ENCODE peak calls at places on chromosome 3, in five cellular contexts. L, I, X, U and P are unnamed samples.
A peak's percentile ranks its signal among the peaks of the same experiment; 100 is the strongest.

GRCh38 chr3:164351126-164351525 is 727.2 kb downstream of the SI start:
- DNase-seq in L (no peak), I (no peak), X (no peak), U (no peak), P (no peak)

GRCh38 chr3:185024406-185024805 is 128.5 kb downstream of the C3orf70 start:
- DNase-seq in L (no peak), I (no peak), X (no peak), U (no peak), P (no peak)

GRCh38 chr3:123102826-123103225 is 36.0 kb downstream of the PDIA5 start:
- DNase-seq in L (no peak), I (no peak), X (no peak), U (no peak), P (no peak)

GRCh38 chr3:74106882-74107281 is 482.1 kb upstream of the PDZRN3 start:
- DNase-seq in L (no peak), I (no peak), X (no peak), U (no peak), P (peak; percentile 47)

GRCh38 chr3:71066356-71066755 is 517.2 kb downstream of the FOXP1 start:
- DNase-seq in L (no peak), I (peak; percentile 55), X (no peak), U (no peak), P (no peak)

GRCh38 chr3:131233900-131234667 is 147.5 kb upstream of the NUDT16 start:
- DNase-seq in L (no peak), I (no peak), X (no peak), U (no peak), P (no peak)

GRCh38 chr3:146187334-146187950 is 26.5 kb upstream of the PLOD2 start:
- DNase-seq in L (no peak), I (peak; percentile 60), X (no peak), U (peak; percentile 63), P (peak; percentile 69)

GRCh38 chr3:147651107-147651506 is 241.9 kb downstream of the ZIC1 start:
- DNase-seq in L (peak; percentile 69), I (no peak), X (peak; percentile 15), U (peak; percentile 48), P (peak; percentile 36)

GRCh38 chr3:17136251-17136721 is 251.5 kb downstream of the PLCL2 start:
- DNase-seq in L (no peak), I (no peak), X (peak; percentile 56), U (no peak), P (no peak)

GRCh38 chr3:190617185-190617584 is 103.3 kb downstream of the IL1RAP start:
- DNase-seq in L (no peak), I (peak; percentile 57), X (no peak), U (no peak), P (no peak)

GRCh38 chr3:12440927-12441326 is 43.4 kb upstream of the TSEN2 start:
- DNase-seq in L (no peak), I (no peak), X (peak; percentile 75), U (peak; percentile 93), P (peak; percentile 59)

GRCh38 chr3:126121074-126121473 is 37.1 kb upstream of the SLC41A3 start:
- DNase-seq in L (no peak), I (no peak), X (no peak), U (no peak), P (no peak)

GRCh38 chr3:52532517-52532837 is 1.2 kb downstream of the NT5DC2 start:
- DNase-seq in L (no peak), I (no peak), X (no peak), U (peak; percentile 40), P (peak; percentile 63)

GRCh38 chr3:13461169-13462124 is 18.7 kb upstream of the HDAC11 start:
- DNase-seq in L (no peak), I (peak; percentile 96), X (peak; percentile 37), U (peak; percentile 49), P (peak; percentile 70)

GRCh38 chr3:87246662-87247061 is 19.6 kb downstream of the CHMP2B start:
- DNase-seq in L (no peak), I (no peak), X (no peak), U (peak; percentile 5), P (no peak)

GRCh38 chr3:46017720-46018119 is 9.6 kb downstream of the XCR1 start:
- DNase-seq in L (no peak), I (no peak), X (no peak), U (peak; percentile 56), P (peak; percentile 39)

GRCh38 chr3:10445561-10445960 is 59.8 kb downstream of the ATP2B2 start:
- DNase-seq in L (no peak), I (no peak), X (no peak), U (no peak), P (no peak)

GRCh38 chr3:120693439-120694172 is 11.6 kb upstream of the HGD start:
- DNase-seq in L (no peak), I (no peak), X (no peak), U (peak; percentile 47), P (peak; percentile 51)

GRCh38 chr3:83230841-83231240 is 1469.4 kb upstream of the GBE1 start:
- DNase-seq in L (no peak), I (no peak), X (no peak), U (no peak), P (no peak)

GRCh38 chr3:46716461-46717441 is 918 bp downstream of the PRSS50 start:
- DNase-seq in L (no peak), I (no peak), X (no peak), U (no peak), P (no peak)

GRCh38 chr3:129525341-129525968 is 3.0 kb upstream of the RHO start:
- DNase-seq in L (no peak), I (no peak), X (no peak), U (peak; percentile 75), P (peak; percentile 57)

GRCh38 chr3:130480736-130481135 is 36.2 kb upstream of the COL6A6 start:
- DNase-seq in L (no peak), I (peak; percentile 88), X (no peak), U (peak; percentile 72), P (peak; percentile 74)

GRCh38 chr3:18713576-18713951 is 288.4 kb upstream of the SATB1 start:
- DNase-seq in L (no peak), I (no peak), X (no peak), U (no peak), P (no peak)

GRCh38 chr3:77795013-77795412 is 755.1 kb downstream of the ROBO2 start:
- DNase-seq in L (no peak), I (peak; percentile 85), X (no peak), U (no peak), P (no peak)

GRCh38 chr3:57169872-57170623 is 4.9 kb upstream of the IL17RD start:
- DNase-seq in L (peak; percentile 56), I (peak; percentile 92), X (peak; percentile 75), U (peak; percentile 63), P (peak; percentile 64)

GRCh38 chr3:54853573-54854404 is 74.1 kb downstream of the LRTM1 start:
- DNase-seq in L (peak; percentile 47), I (peak; percentile 84), X (peak; percentile 70), U (peak; percentile 60), P (peak; percentile 80)

GRCh38 chr3:113247664-113248458 is 36.5 kb downstream of the BOC start:
- DNase-seq in L (no peak), I (no peak), X (no peak), U (peak; percentile 59), P (no peak)

GRCh38 chr3:134457331-134458125 is 28.3 kb downstream of the ANAPC13 start:
- DNase-seq in L (no peak), I (no peak), X (no peak), U (no peak), P (no peak)

GRCh38 chr3:42680256-42680655 is 5.1 kb upstream of the KLHL40 start:
- DNase-seq in L (no peak), I (no peak), X (no peak), U (peak; percentile 71), P (peak; percentile 31)

GRCh38 chr3:59876533-59877062 is 826.8 kb upstream of the CFAP20DC start:
- DNase-seq in L (no peak), I (no peak), X (no peak), U (no peak), P (no peak)

GRCh38 chr3:117557469-117557868 is 847.9 kb downstream of the TUSC7 start:
- DNase-seq in L (no peak), I (no peak), X (no peak), U (no peak), P (no peak)

GRCh38 chr3:112409061-112409460 is 76.1 kb downstream of the CD200 start:
- DNase-seq in L (no peak), I (no peak), X (no peak), U (no peak), P (no peak)

GRCh38 chr3:144431134-144431533 is 459.5 kb downstream of the DIPK2A start:
- DNase-seq in L (no peak), I (no peak), X (no peak), U (no peak), P (no peak)

DNA sequence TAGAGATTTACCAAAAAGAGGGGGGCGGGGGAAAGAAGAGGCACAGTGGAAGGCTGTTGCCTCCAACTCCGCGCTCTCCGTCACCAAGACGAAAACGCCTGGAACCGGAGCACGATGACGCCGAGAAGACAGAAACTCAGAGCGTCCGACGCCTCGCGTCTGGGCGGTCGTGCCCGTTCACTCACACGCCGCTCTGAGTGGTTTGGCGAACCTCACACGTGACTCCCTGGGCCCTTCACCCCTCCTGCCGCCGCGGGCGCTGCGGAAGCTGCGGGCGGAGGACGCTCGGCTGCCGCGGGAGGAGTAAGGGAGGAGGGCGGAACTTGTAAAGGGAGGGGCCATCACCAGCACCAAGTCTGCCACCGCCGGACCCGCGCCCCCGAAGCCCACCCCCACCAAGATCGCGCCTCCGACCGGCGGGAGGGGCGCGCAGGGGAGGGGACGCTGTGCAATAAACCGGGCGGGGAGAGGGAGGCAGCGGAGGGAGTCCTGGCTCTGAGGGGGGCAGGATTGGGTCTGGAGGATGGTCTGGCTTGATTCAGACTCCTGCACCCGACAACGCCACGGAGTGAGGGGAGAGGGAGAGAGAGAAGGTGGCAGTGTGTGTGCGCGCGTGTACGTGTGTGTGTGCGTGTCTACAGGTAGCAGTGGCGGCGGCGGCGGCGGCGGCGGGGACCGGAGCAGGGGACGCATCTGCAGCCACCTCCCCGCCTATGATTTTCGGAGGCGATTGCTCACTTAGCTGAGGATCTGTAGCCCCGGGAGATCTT is 1.9 kb upstream of the NLGN1 start:
- DNase-seq in L (peak; percentile 73), I (peak; percentile 94), X (peak; percentile 87), U (peak; percentile 77), P (peak; percentile 44)
- TF ChIP-seq CTCF in L (no peak), I (no peak), X (no peak), U (no peak), P (no peak)

DNA sequence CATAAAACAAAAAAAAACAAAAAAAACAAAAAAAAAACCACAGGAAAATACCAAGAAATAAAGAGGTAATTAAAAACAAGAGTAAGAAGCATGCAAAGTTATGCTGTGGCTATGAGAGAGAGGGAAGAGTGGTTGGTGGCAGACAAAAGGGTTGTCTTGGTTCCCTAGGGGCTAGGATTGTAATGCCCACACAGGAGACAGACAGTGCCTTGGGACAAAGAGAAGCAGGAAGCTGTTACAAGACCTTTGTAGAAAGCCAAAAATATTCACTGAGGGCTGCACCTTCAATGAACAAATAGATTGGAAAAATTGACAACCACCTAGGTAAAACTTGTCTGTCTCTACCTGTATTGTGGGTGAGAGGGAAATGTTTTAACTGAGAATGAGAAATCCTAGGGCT is 44.9 kb upstream of the PRICKLE2 start:
- DNase-seq in L (no peak), I (peak; percentile 21), X (no peak), U (no peak), P (no peak)
- H3K4me3 ChIP-seq in L (no peak overlapping the region), I (no peak overlapping the region), X (no peak overlapping the region), U (no peak overlapping the region), P (no peak overlapping the region)

GRCh38 chr3:186208328-186208989 is 99.6 kb upstream of the ETV5 start:
- DNase-seq in L (no peak), I (peak; percentile 65), X (no peak), U (no peak), P (no peak)
- TF ChIP-seq CTCF in L (no peak), I (peak; percentile 72), X (no peak), U (no peak), P (no peak)

GRCh38 chr3:155853214-155854146 is 747 bp downstream of the SLC33A1 start:
- DNase-seq in L (peak; percentile 3), I (peak; percentile 60), X (peak; percentile 22), U (peak; percentile 23), P (no peak)

GRCh38 chr3:155859859-155860258 is 5.6 kb upstream of the SLC33A1 start:
- DNase-seq in L (no peak), I (no peak), X (no peak), U (peak; percentile 43), P (peak; percentile 65)

GRCh38 chr3:155854147-155854940 is at the start of gene SLC33A1:
- DNase-seq in L (peak; percentile 99), I (peak; percentile 99), X (peak; percentile 99), U (peak; percentile 100), P (peak; percentile 100)
- H3K4me3 ChIP-seq in L (peak within 1 kb of the TSS; percentile 99), I (peak within 1 kb of the TSS; percentile 94), X (peak within 1 kb of the TSS; percentile 90), U (peak within 1 kb of the TSS; percentile 88), P (peak within 1 kb of the TSS; percentile 98)